ENCODE peak calls at places on chromosomes 16 and 17, in nine cellular contexts. One of them, this sample, is unnamed.

GRCh38 chr17:76480676-76481075 is 13.3 kb downstream of the AANAT start:
- DNase-seq in heart left ventricle: no peak
- DNase-seq in adrenal gland: no peak
- DNase-seq in body of pancreas: no peak
- DNase-seq in testis: peak; percentile 81
- DNase-seq in GM12878: no peak
- DNase-seq in vagina: no peak
- DNase-seq in thyroid gland: no peak
- DNase-seq in ovary: peak; percentile 60
- DNase-seq in this sample: no peak

GRCh38 chr17:14871921-14872320 is 393.2 kb downstream of the PMP22 start:
- DNase-seq in thyroid gland: no peak
- DNase-seq in GM12878: no peak
- DNase-seq in adrenal gland: no peak
- DNase-seq in ovary: no peak
- DNase-seq in vagina: no peak
- DNase-seq in heart left ventricle: no peak
- DNase-seq in body of pancreas: no peak
- DNase-seq in testis: no peak
- DNase-seq in this sample: no peak

GRCh38 chr16:88719267-88719932 is 13.1 kb downstream of the CTU2 start:
- DNase-seq in ovary: no peak
- DNase-seq in body of pancreas: no peak
- DNase-seq in thyroid gland: peak; percentile 83
- DNase-seq in testis: peak; percentile 76
- DNase-seq in adrenal gland: no peak
- DNase-seq in vagina: no peak
- DNase-seq in GM12878: no peak
- DNase-seq in heart left ventricle: peak; percentile 62
- DNase-seq in this sample: no peak

GRCh38 chr16:25481636-25482035 is 210.1 kb upstream of the HS3ST4 start:
- DNase-seq in heart left ventricle: no peak
- DNase-seq in adrenal gland: no peak
- DNase-seq in body of pancreas: no peak
- DNase-seq in vagina: no peak
- DNase-seq in thyroid gland: no peak
- DNase-seq in testis: no peak
- DNase-seq in GM12878: no peak
- DNase-seq in ovary: no peak
- DNase-seq in this sample: no peak

GRCh38 chr17:44865921-44866320 is 18.2 kb downstream of the HIGD1B start:
- DNase-seq in thyroid gland: no peak
- DNase-seq in ovary: no peak
- DNase-seq in vagina: no peak
- DNase-seq in GM12878: no peak
- DNase-seq in adrenal gland: no peak
- DNase-seq in testis: no peak
- DNase-seq in heart left ventricle: no peak
- DNase-seq in body of pancreas: no peak
- DNase-seq in this sample: no peak

GRCh38 chr17:57810740-57811632 is 38.9 kb downstream of the MRPS23 start:
- DNase-seq in vagina: no peak
- DNase-seq in adrenal gland: peak; percentile 16
- DNase-seq in heart left ventricle: peak; percentile 76
- DNase-seq in GM12878: no peak
- DNase-seq in body of pancreas: peak; percentile 37
- DNase-seq in ovary: peak; percentile 78
- DNase-seq in thyroid gland: peak; percentile 46
- DNase-seq in testis: peak; percentile 56
- DNase-seq in this sample: peak; percentile 52

GRCh38 chr16:3458852-3459361 is 15.4 kb downstream of the NAA60 start:
- DNase-seq in vagina: no peak
- DNase-seq in testis: no peak
- DNase-seq in body of pancreas: peak; percentile 50
- DNase-seq in thyroid gland: peak; percentile 25
- DNase-seq in adrenal gland: no peak
- DNase-seq in heart left ventricle: no peak
- DNase-seq in ovary: no peak
- DNase-seq in GM12878: no peak
- DNase-seq in this sample: no peak

GRCh38 chr17:81487487-81488275 is 24.9 kb downstream of the ACTG1 start:
- DNase-seq in heart left ventricle: peak; percentile 87
- DNase-seq in GM12878: no peak
- DNase-seq in vagina: no peak
- DNase-seq in adrenal gland: peak; percentile 83
- DNase-seq in ovary: peak; percentile 77
- DNase-seq in thyroid gland: peak; percentile 80
- DNase-seq in testis: peak; percentile 83
- DNase-seq in body of pancreas: peak; percentile 78
- DNase-seq in this sample: peak; percentile 82

GRCh38 chr17:2068101-2068518 is 13.2 kb downstream of the HIC1 start:
- DNase-seq in heart left ventricle: no peak
- DNase-seq in ovary: no peak
- DNase-seq in GM12878: no peak
- DNase-seq in adrenal gland: no peak
- DNase-seq in testis: no peak
- DNase-seq in vagina: no peak
- DNase-seq in body of pancreas: no peak
- DNase-seq in thyroid gland: no peak
- DNase-seq in this sample: peak; percentile 58

GRCh38 chr16:8957061-8957392 is 6.7 kb downstream of the USP7 start:
- DNase-seq in thyroid gland: no peak
- DNase-seq in adrenal gland: no peak
- DNase-seq in body of pancreas: no peak
- DNase-seq in heart left ventricle: no peak
- DNase-seq in testis: no peak
- DNase-seq in ovary: no peak
- DNase-seq in GM12878: no peak
- DNase-seq in vagina: no peak
- DNase-seq in this sample: no peak

GRCh38 chr17:81385320-81386111 is 9.7 kb upstream of the BAHCC1 start:
- DNase-seq in testis: no peak
- DNase-seq in GM12878: no peak
- DNase-seq in body of pancreas: no peak
- DNase-seq in adrenal gland: no peak
- DNase-seq in thyroid gland: no peak
- DNase-seq in vagina: no peak
- DNase-seq in heart left ventricle: no peak
- DNase-seq in ovary: peak; percentile 48
- DNase-seq in this sample: peak; percentile 64

GRCh38 chr17:73269791-73270190 is 8.1 kb upstream of the CPSF4L start:
- DNase-seq in heart left ventricle: no peak
- DNase-seq in testis: no peak
- DNase-seq in ovary: no peak
- DNase-seq in thyroid gland: no peak
- DNase-seq in body of pancreas: no peak
- DNase-seq in GM12878: no peak
- DNase-seq in adrenal gland: no peak
- DNase-seq in vagina: no peak
- DNase-seq in this sample: no peak

GRCh38 chr16:4477966-4478365 is 1.8 kb downstream of the HMOX2 start:
- DNase-seq in adrenal gland: no peak
- DNase-seq in thyroid gland: no peak
- DNase-seq in body of pancreas: no peak
- DNase-seq in vagina: no peak
- DNase-seq in ovary: no peak
- DNase-seq in heart left ventricle: no peak
- DNase-seq in GM12878: no peak
- DNase-seq in testis: no peak
- DNase-seq in this sample: no peak

GRCh38 chr17:75472119-75472518 is 15.7 kb downstream of the TMEM94 start:
- DNase-seq in ovary: no peak
- DNase-seq in body of pancreas: no peak
- DNase-seq in vagina: no peak
- DNase-seq in GM12878: no peak
- DNase-seq in testis: no peak
- DNase-seq in adrenal gland: no peak
- DNase-seq in heart left ventricle: no peak
- DNase-seq in thyroid gland: no peak
- DNase-seq in this sample: no peak

GRCh38 chr17:20189322-20189721 is 180.2 kb downstream of the SPECC1 start:
- DNase-seq in body of pancreas: no peak
- DNase-seq in testis: peak; percentile 70
- DNase-seq in ovary: no peak
- DNase-seq in heart left ventricle: no peak
- DNase-seq in vagina: no peak
- DNase-seq in GM12878: no peak
- DNase-seq in thyroid gland: no peak
- DNase-seq in adrenal gland: peak; percentile 50
- DNase-seq in this sample: no peak

GRCh38 chr17:81397314-81398169 is 2.3 kb downstream of the BAHCC1 start:
- DNase-seq in adrenal gland: no peak
- DNase-seq in GM12878: no peak
- DNase-seq in thyroid gland: peak; percentile 59
- DNase-seq in testis: no peak
- DNase-seq in heart left ventricle: no peak
- DNase-seq in body of pancreas: no peak
- DNase-seq in vagina: no peak
- DNase-seq in ovary: no peak
- DNase-seq in this sample: no peak

GRCh38 chr17:31241116-31241515 is 55.9 kb downstream of the OMG start:
- DNase-seq in ovary: no peak
- DNase-seq in body of pancreas: no peak
- DNase-seq in adrenal gland: no peak
- DNase-seq in vagina: no peak
- DNase-seq in thyroid gland: no peak
- DNase-seq in heart left ventricle: no peak
- DNase-seq in GM12878: no peak
- DNase-seq in testis: no peak
- DNase-seq in this sample: no peak

GRCh38 chr16:71428385-71428784 is 13.5 kb downstream of the TLE7 start:
- DNase-seq in body of pancreas: no peak
- DNase-seq in heart left ventricle: no peak
- DNase-seq in ovary: no peak
- DNase-seq in adrenal gland: no peak
- DNase-seq in thyroid gland: no peak
- DNase-seq in GM12878: no peak
- DNase-seq in testis: no peak
- DNase-seq in vagina: no peak
- DNase-seq in this sample: no peak

GRCh38 chr16:47905771-47906170 is 250.0 kb downstream of the ABCC12 start:
- DNase-seq in body of pancreas: no peak
- DNase-seq in heart left ventricle: no peak
- DNase-seq in GM12878: no peak
- DNase-seq in thyroid gland: no peak
- DNase-seq in testis: no peak
- DNase-seq in adrenal gland: no peak
- DNase-seq in ovary: no peak
- DNase-seq in vagina: no peak
- DNase-seq in this sample: no peak

GRCh38 chr17:1197379-1197778 is 17.6 kb upstream of the ABR start:
- DNase-seq in body of pancreas: no peak
- DNase-seq in ovary: no peak
- DNase-seq in heart left ventricle: no peak
- DNase-seq in GM12878: no peak
- DNase-seq in thyroid gland: no peak
- DNase-seq in testis: peak; percentile 65
- DNase-seq in adrenal gland: peak; percentile 49
- DNase-seq in vagina: no peak
- DNase-seq in this sample: peak; percentile 37

GRCh38 chr17:28951991-28952975 is 965 bp upstream of the PHF12 start:
- DNase-seq in thyroid gland: peak; percentile 98
- DNase-seq in ovary: peak; percentile 98
- DNase-seq in adrenal gland: peak; percentile 99
- DNase-seq in GM12878: peak; percentile 100
- DNase-seq in vagina: peak; percentile 99
- DNase-seq in heart left ventricle: peak; percentile 97
- DNase-seq in body of pancreas: peak; percentile 97
- DNase-seq in testis: peak; percentile 100
- DNase-seq in this sample: peak; percentile 99
- TF ChIP-seq CTCF in thyroid gland: peak; percentile 10
- TF ChIP-seq CTCF in ovary: no peak
- TF ChIP-seq CTCF in adrenal gland: no peak
- TF ChIP-seq CTCF in GM12878: no peak
- TF ChIP-seq CTCF in vagina: no peak
- TF ChIP-seq CTCF in heart left ventricle: no peak
- TF ChIP-seq CTCF in body of pancreas: no peak
- TF ChIP-seq CTCF in testis: no peak
- TF ChIP-seq CTCF in this sample: no peak

GRCh38 chr17:79414063-79414462 is 196.8 kb downstream of the RBFOX3 start:
- DNase-seq in body of pancreas: no peak
- DNase-seq in ovary: no peak
- DNase-seq in GM12878: no peak
- DNase-seq in heart left ventricle: no peak
- DNase-seq in testis: no peak
- DNase-seq in thyroid gland: no peak
- DNase-seq in adrenal gland: no peak
- DNase-seq in vagina: no peak
- DNase-seq in this sample: no peak
- H3K27me3 ChIP-seq in body of pancreas: peaks cover 13% of the 10 kb centered on the region
- H3K27me3 ChIP-seq in ovary: no peaks in the 10 kb centered on the region
- H3K27me3 ChIP-seq in GM12878: no peaks in the 10 kb centered on the region
- H3K27me3 ChIP-seq in heart left ventricle: peaks cover 5% of the 10 kb centered on the region
- H3K27me3 ChIP-seq in testis: no peaks in the 10 kb centered on the region
- H3K27me3 ChIP-seq in thyroid gland: no peaks in the 10 kb centered on the region
- H3K27me3 ChIP-seq in adrenal gland: peaks cover 22% of the 10 kb centered on the region
- H3K27me3 ChIP-seq in vagina: no peaks in the 10 kb centered on the region
- H3K27me3 ChIP-seq in this sample: no peaks in the 10 kb centered on the region

GRCh38 chr17:51799240-51799639 is 359.3 kb downstream of the CA10 start:
- DNase-seq in testis: no peak
- DNase-seq in vagina: no peak
- DNase-seq in adrenal gland: no peak
- DNase-seq in ovary: no peak
- DNase-seq in thyroid gland: no peak
- DNase-seq in body of pancreas: no peak
- DNase-seq in heart left ventricle: no peak
- DNase-seq in GM12878: no peak
- DNase-seq in this sample: no peak
- TF ChIP-seq POLR2A in testis: no peak
- TF ChIP-seq POLR2A in vagina: no peak
- TF ChIP-seq POLR2A in adrenal gland: no peak
- TF ChIP-seq POLR2A in ovary: no peak
- TF ChIP-seq POLR2A in thyroid gland: no peak
- TF ChIP-seq POLR2A in body of pancreas: no peak
- TF ChIP-seq POLR2A in heart left ventricle: no peak
- TF ChIP-seq POLR2A in GM12878: no peak
- TF ChIP-seq POLR2A in this sample: no peak

DNA sequence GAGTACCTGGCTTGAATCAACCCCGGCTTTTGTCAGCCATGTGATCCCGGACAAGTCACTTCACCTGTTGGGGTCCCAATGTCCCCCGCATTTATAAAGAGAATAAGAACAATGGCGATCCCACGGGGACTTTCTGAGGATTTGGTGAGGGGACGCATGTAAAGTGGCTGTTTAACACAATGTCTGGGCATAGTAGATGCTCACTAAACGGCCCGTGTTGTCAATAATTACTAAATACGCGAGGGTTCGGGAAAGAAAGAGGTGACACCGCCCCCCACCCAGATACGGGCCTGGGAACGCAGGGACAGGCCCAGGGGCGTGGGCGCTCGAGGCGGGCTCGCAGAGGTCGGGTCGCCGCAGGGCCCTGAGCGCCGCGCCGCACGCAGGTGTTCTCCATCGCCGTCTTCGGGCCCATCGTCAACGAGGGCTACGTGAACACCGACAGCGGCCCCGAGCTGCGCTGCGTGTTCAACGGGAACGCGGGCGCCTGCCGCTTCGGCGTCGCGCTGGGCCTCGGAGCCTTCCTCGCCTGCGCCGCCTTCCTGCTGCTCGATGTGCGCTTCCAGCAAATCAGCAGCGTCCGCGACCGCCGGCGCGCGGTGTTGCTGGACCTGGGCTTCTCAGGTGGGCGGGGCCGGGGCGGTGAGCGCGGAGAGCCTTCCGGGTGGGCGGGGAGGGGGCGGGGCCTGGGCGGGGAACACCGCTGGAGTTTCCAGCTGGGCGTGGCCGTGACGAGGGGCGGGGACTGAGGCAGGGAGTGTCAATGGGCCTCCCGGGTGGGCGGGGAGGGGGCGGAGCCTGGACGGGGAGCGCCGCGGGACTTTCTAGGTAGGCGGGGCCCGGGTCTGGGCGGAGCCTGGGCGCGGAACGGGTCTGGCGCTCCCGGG is 2.1 kb downstream of the SYNGR3 start:
- DNase-seq in body of pancreas: peak; percentile 90
- DNase-seq in heart left ventricle: peak; percentile 92
- DNase-seq in vagina: no peak
- DNase-seq in testis: peak; percentile 95
- DNase-seq in GM12878: peak; percentile 37
- DNase-seq in adrenal gland: peak; percentile 96
- DNase-seq in thyroid gland: peak; percentile 83
- DNase-seq in ovary: peak; percentile 94
- DNase-seq in this sample: peak; percentile 83
- TF ChIP-seq CTCF in body of pancreas: no peak
- TF ChIP-seq CTCF in heart left ventricle: no peak
- TF ChIP-seq CTCF in vagina: no peak
- TF ChIP-seq CTCF in testis: no peak
- TF ChIP-seq CTCF in GM12878: no peak
- TF ChIP-seq CTCF in adrenal gland: no peak
- TF ChIP-seq CTCF in thyroid gland: no peak
- TF ChIP-seq CTCF in ovary: no peak
- TF ChIP-seq CTCF in this sample: no peak

This sample was measured in uterus.